ENCODE peak calls at places on chromosome 13, in nine cellular contexts. T is naive thymus-derived CD8-positive, alpha-beta T cell; N is neural progenitor cell; B is tibial nerve; X is MCF 10A; E is HFF-Myc; H is adrenal gland; R is astrocyte of the spinal cord; Q is cerebellar nuclear complex. P is an unnamed sample.

GRCh38 chr13:44437356-44438233 is 64.0 kb downstream of the SERP2 start:
- DNase-seq in N (peak), R (peak), T (peak), Q (no peak), X (peak), B (no peak), H (no peak), E (no peak), P (no peak)

GRCh38 chr13:75760182-75760981 is 124.3 kb downstream of the LMO7 start:
- DNase-seq in T (peak), N (no peak), E (no peak), H (no peak), X (peak), B (no peak), Q (no peak), R (no peak), P (no peak)

GRCh38 chr13:21557995-21558394 is 46.0 kb downstream of the MICU2 start:
- DNase-seq in T (peak), H (no peak), B (no peak), Q (no peak), N (peak), R (no peak), X (peak), E (no peak), P (no peak)

GRCh38 chr13:106100261-106100919 is 435.1 kb downstream of the EFNB2 start:
- DNase-seq in X (peak), E (no peak), T (no peak), Q (no peak), B (no peak), N (peak), R (no peak), H (no peak), P (no peak)

GRCh38 chr13:113948034-113948742 is 25.7 kb downstream of the C13orf46 start:
- DNase-seq in R (no peak), Q (no peak), B (no peak), X (no peak), N (no peak), T (no peak), E (no peak), H (no peak), P (peak)

GRCh38 chr13:110070046-110070445 is 236.9 kb downstream of the COL4A1 start:
- DNase-seq in Q (no peak), T (no peak), H (no peak), N (peak), X (no peak), B (no peak), R (no peak), E (no peak), P (no peak)

GRCh38 chr13:48975101-48975925 is at the start of gene FNDC3A:
- DNase-seq in R (peak), X (peak), N (peak), Q (no peak), E (peak), B (no peak), T (no peak), H (peak), P (peak)

GRCh38 chr13:101455863-101456262 is 3.4 kb downstream of the ITGBL1 start:
- DNase-seq in T (no peak), E (peak), N (no peak), Q (no peak), B (no peak), R (peak), H (no peak), X (peak), P (no peak)

GRCh38 chr13:113997845-113998751 is 24.2 kb upstream of the C13orf46 start:
- DNase-seq in T (no peak), H (no peak), E (peak), B (peak), N (no peak), Q (no peak), X (peak), R (peak), P (peak)

GRCh38 chr13:94710881-94711560 is 1.3 kb downstream of the SOX21 start:
- DNase-seq in E (no peak), R (peak), T (no peak), N (peak), Q (no peak), X (no peak), B (no peak), H (no peak), P (no peak)

P was measured in left ventricle myocardium inferior.